ENCODE peak calls at places on chromosomes 11 and 22, in seven cellular contexts. One of them, this sample, is unnamed.

GRCh38 chr11:95325777-95326258 is 94.8 kb upstream of the SESN3 start:
- DNase-seq in cerebellum: no peak
- DNase-seq in body of pancreas: no peak
- DNase-seq in HT1080: no peak
- DNase-seq in activated T-cell treated with anti-CD3 and anti-CD28 coated beads for 4 hours: no peak
- DNase-seq in stimulated activated CD4-positive, alpha-beta T cell treated with anti-CD3 and anti-CD28 coated beads, Interleukin-2, amount 100 ng/mL, for 24 hours: no peak
- DNase-seq in Daoy: no peak
- DNase-seq in this sample: no peak

GRCh38 chr11:35474677-35475076 is 50.7 kb downstream of the PAMR1 start:
- DNase-seq in body of pancreas: no peak
- DNase-seq in activated T-cell treated with anti-CD3 and anti-CD28 coated beads for 4 hours: no peak
- DNase-seq in stimulated activated CD4-positive, alpha-beta T cell treated with anti-CD3 and anti-CD28 coated beads, Interleukin-2, amount 100 ng/mL, for 24 hours: no peak
- DNase-seq in Daoy: no peak
- DNase-seq in cerebellum: no peak
- DNase-seq in HT1080: no peak
- DNase-seq in this sample: no peak

GRCh38 chr22:24473278-24473677 is 21.9 kb upstream of the UPB1 start:
- DNase-seq in Daoy: no peak
- DNase-seq in cerebellum: no peak
- DNase-seq in body of pancreas: no peak
- DNase-seq in stimulated activated CD4-positive, alpha-beta T cell treated with anti-CD3 and anti-CD28 coated beads, Interleukin-2, amount 100 ng/mL, for 24 hours: no peak
- DNase-seq in activated T-cell treated with anti-CD3 and anti-CD28 coated beads for 4 hours: no peak
- DNase-seq in HT1080: no peak
- DNase-seq in this sample: no peak

GRCh38 chr11:8229299-8230177 is 34.1 kb downstream of the LMO1 start:
- DNase-seq in activated T-cell treated with anti-CD3 and anti-CD28 coated beads for 4 hours: no peak
- DNase-seq in HT1080: no peak
- DNase-seq in body of pancreas: peak
- DNase-seq in stimulated activated CD4-positive, alpha-beta T cell treated with anti-CD3 and anti-CD28 coated beads, Interleukin-2, amount 100 ng/mL, for 24 hours: no peak
- DNase-seq in cerebellum: peak
- DNase-seq in Daoy: peak
- DNase-seq in this sample: no peak

GRCh38 chr11:92224394-92225205 is at the start of gene FAT3:
- DNase-seq in stimulated activated CD4-positive, alpha-beta T cell treated with anti-CD3 and anti-CD28 coated beads, Interleukin-2, amount 100 ng/mL, for 24 hours: no peak
- DNase-seq in cerebellum: no peak
- DNase-seq in Daoy: peak
- DNase-seq in body of pancreas: peak
- DNase-seq in HT1080: peak
- DNase-seq in activated T-cell treated with anti-CD3 and anti-CD28 coated beads for 4 hours: no peak
- DNase-seq in this sample: no peak

GRCh38 chr22:22789922-22790845 is 97.4 kb upstream of the IGLL5 start:
- DNase-seq in cerebellum: no peak
- DNase-seq in activated T-cell treated with anti-CD3 and anti-CD28 coated beads for 4 hours: no peak
- DNase-seq in body of pancreas: no peak
- DNase-seq in HT1080: no peak
- DNase-seq in Daoy: no peak
- DNase-seq in stimulated activated CD4-positive, alpha-beta T cell treated with anti-CD3 and anti-CD28 coated beads, Interleukin-2, amount 100 ng/mL, for 24 hours: no peak
- DNase-seq in this sample: no peak

GRCh38 chr11:2346586-2347335 is 30.3 kb upstream of the CD81 start:
- DNase-seq in Daoy: no peak
- DNase-seq in body of pancreas: no peak
- DNase-seq in activated T-cell treated with anti-CD3 and anti-CD28 coated beads for 4 hours: no peak
- DNase-seq in HT1080: no peak
- DNase-seq in cerebellum: no peak
- DNase-seq in stimulated activated CD4-positive, alpha-beta T cell treated with anti-CD3 and anti-CD28 coated beads, Interleukin-2, amount 100 ng/mL, for 24 hours: no peak
- DNase-seq in this sample: no peak

GRCh38 chr22:27483095-27483798 is 318.3 kb downstream of the MN1 start:
- DNase-seq in body of pancreas: no peak
- DNase-seq in activated T-cell treated with anti-CD3 and anti-CD28 coated beads for 4 hours: no peak
- DNase-seq in HT1080: no peak
- DNase-seq in Daoy: no peak
- DNase-seq in stimulated activated CD4-positive, alpha-beta T cell treated with anti-CD3 and anti-CD28 coated beads, Interleukin-2, amount 100 ng/mL, for 24 hours: no peak
- DNase-seq in cerebellum: no peak
- DNase-seq in this sample: no peak

GRCh38 chr22:19457828-19458428 is 10.4 kb upstream of the C22orf39 start:
- DNase-seq in HT1080: no peak
- DNase-seq in activated T-cell treated with anti-CD3 and anti-CD28 coated beads for 4 hours: no peak
- DNase-seq in cerebellum: no peak
- DNase-seq in body of pancreas: no peak
- DNase-seq in stimulated activated CD4-positive, alpha-beta T cell treated with anti-CD3 and anti-CD28 coated beads, Interleukin-2, amount 100 ng/mL, for 24 hours: no peak
- DNase-seq in Daoy: no peak
- DNase-seq in this sample: no peak

GRCh38 chr11:5703741-5704536 is 14.3 kb downstream of the TRIM22 start:
- DNase-seq in cerebellum: no peak
- DNase-seq in stimulated activated CD4-positive, alpha-beta T cell treated with anti-CD3 and anti-CD28 coated beads, Interleukin-2, amount 100 ng/mL, for 24 hours: no peak
- DNase-seq in Daoy: no peak
- DNase-seq in activated T-cell treated with anti-CD3 and anti-CD28 coated beads for 4 hours: no peak
- DNase-seq in body of pancreas: no peak
- DNase-seq in HT1080: no peak
- DNase-seq in this sample: no peak

GRCh38 chr11:132349806-132350733 is 979.7 kb downstream of the NTM start:
- DNase-seq in stimulated activated CD4-positive, alpha-beta T cell treated with anti-CD3 and anti-CD28 coated beads, Interleukin-2, amount 100 ng/mL, for 24 hours: no peak
- DNase-seq in body of pancreas: no peak
- DNase-seq in Daoy: peak
- DNase-seq in cerebellum: no peak
- DNase-seq in HT1080: peak
- DNase-seq in activated T-cell treated with anti-CD3 and anti-CD28 coated beads for 4 hours: no peak
- DNase-seq in this sample: no peak

GRCh38 chr22:29954203-29954855 is 71.4 kb downstream of the MTMR3 start:
- DNase-seq in activated T-cell treated with anti-CD3 and anti-CD28 coated beads for 4 hours: no peak
- DNase-seq in HT1080: no peak
- DNase-seq in cerebellum: no peak
- DNase-seq in body of pancreas: no peak
- DNase-seq in Daoy: peak
- DNase-seq in stimulated activated CD4-positive, alpha-beta T cell treated with anti-CD3 and anti-CD28 coated beads, Interleukin-2, amount 100 ng/mL, for 24 hours: no peak
- DNase-seq in this sample: no peak

GRCh38 chr11:32658639-32659406 is 75.2 kb downstream of the EIF3M start:
- DNase-seq in body of pancreas: no peak
- DNase-seq in activated T-cell treated with anti-CD3 and anti-CD28 coated beads for 4 hours: no peak
- DNase-seq in HT1080: peak
- DNase-seq in Daoy: peak
- DNase-seq in cerebellum: no peak
- DNase-seq in stimulated activated CD4-positive, alpha-beta T cell treated with anti-CD3 and anti-CD28 coated beads, Interleukin-2, amount 100 ng/mL, for 24 hours: no peak
- DNase-seq in this sample: peak

GRCh38 chr11:87239001-87239400 is 201.3 kb downstream of the TMEM135 start:
- DNase-seq in activated T-cell treated with anti-CD3 and anti-CD28 coated beads for 4 hours: no peak
- DNase-seq in Daoy: no peak
- DNase-seq in stimulated activated CD4-positive, alpha-beta T cell treated with anti-CD3 and anti-CD28 coated beads, Interleukin-2, amount 100 ng/mL, for 24 hours: no peak
- DNase-seq in cerebellum: no peak
- DNase-seq in HT1080: no peak
- DNase-seq in body of pancreas: no peak
- DNase-seq in this sample: no peak

GRCh38 chr11:2314525-2315394 is 12.9 kb downstream of the TSPAN32 start:
- DNase-seq in cerebellum: peak
- DNase-seq in HT1080: no peak
- DNase-seq in stimulated activated CD4-positive, alpha-beta T cell treated with anti-CD3 and anti-CD28 coated beads, Interleukin-2, amount 100 ng/mL, for 24 hours: no peak
- DNase-seq in activated T-cell treated with anti-CD3 and anti-CD28 coated beads for 4 hours: no peak
- DNase-seq in Daoy: peak
- DNase-seq in body of pancreas: peak
- DNase-seq in this sample: no peak

GRCh38 chr22:46574993-46575914 is 37.8 kb upstream of the CELSR1 start:
- DNase-seq in cerebellum: no peak
- DNase-seq in stimulated activated CD4-positive, alpha-beta T cell treated with anti-CD3 and anti-CD28 coated beads, Interleukin-2, amount 100 ng/mL, for 24 hours: no peak
- DNase-seq in Daoy: peak
- DNase-seq in activated T-cell treated with anti-CD3 and anti-CD28 coated beads for 4 hours: no peak
- DNase-seq in HT1080: peak
- DNase-seq in body of pancreas: peak
- DNase-seq in this sample: no peak

GRCh38 chr11:125359130-125359529 is 136.9 kb downstream of the FEZ1 start:
- DNase-seq in activated T-cell treated with anti-CD3 and anti-CD28 coated beads for 4 hours: no peak
- DNase-seq in Daoy: no peak
- DNase-seq in stimulated activated CD4-positive, alpha-beta T cell treated with anti-CD3 and anti-CD28 coated beads, Interleukin-2, amount 100 ng/mL, for 24 hours: no peak
- DNase-seq in HT1080: no peak
- DNase-seq in body of pancreas: no peak
- DNase-seq in cerebellum: no peak
- DNase-seq in this sample: no peak

GRCh38 chr11:17602105-17603001 is 55.3 kb downstream of the OTOG start:
- DNase-seq in stimulated activated CD4-positive, alpha-beta T cell treated with anti-CD3 and anti-CD28 coated beads, Interleukin-2, amount 100 ng/mL, for 24 hours: peak
- DNase-seq in cerebellum: no peak
- DNase-seq in HT1080: no peak
- DNase-seq in Daoy: no peak
- DNase-seq in activated T-cell treated with anti-CD3 and anti-CD28 coated beads for 4 hours: no peak
- DNase-seq in body of pancreas: no peak
- DNase-seq in this sample: no peak

GRCh38 chr11:64777449-64778222 is 706 bp downstream of the SF1 start:
- DNase-seq in body of pancreas: peak
- DNase-seq in activated T-cell treated with anti-CD3 and anti-CD28 coated beads for 4 hours: peak
- DNase-seq in Daoy: peak
- DNase-seq in stimulated activated CD4-positive, alpha-beta T cell treated with anti-CD3 and anti-CD28 coated beads, Interleukin-2, amount 100 ng/mL, for 24 hours: peak
- DNase-seq in HT1080: peak
- DNase-seq in cerebellum: peak
- DNase-seq in this sample: peak

GRCh38 chr11:66408488-66409214 is 12.2 kb upstream of the NPAS4 start:
- DNase-seq in stimulated activated CD4-positive, alpha-beta T cell treated with anti-CD3 and anti-CD28 coated beads, Interleukin-2, amount 100 ng/mL, for 24 hours: peak
- DNase-seq in cerebellum: peak
- DNase-seq in body of pancreas: peak
- DNase-seq in Daoy: peak
- DNase-seq in activated T-cell treated with anti-CD3 and anti-CD28 coated beads for 4 hours: peak
- DNase-seq in HT1080: peak
- DNase-seq in this sample: peak

GRCh38 chr11:125542709-125543108 is 26.6 kb upstream of the EI24 start:
- DNase-seq in activated T-cell treated with anti-CD3 and anti-CD28 coated beads for 4 hours: no peak
- DNase-seq in Daoy: no peak
- DNase-seq in stimulated activated CD4-positive, alpha-beta T cell treated with anti-CD3 and anti-CD28 coated beads, Interleukin-2, amount 100 ng/mL, for 24 hours: no peak
- DNase-seq in HT1080: no peak
- DNase-seq in body of pancreas: no peak
- DNase-seq in cerebellum: no peak
- DNase-seq in this sample: no peak

GRCh38 chr11:16807306-16807705 is 68.9 kb downstream of the C11orf58 start:
- DNase-seq in Daoy: no peak
- DNase-seq in stimulated activated CD4-positive, alpha-beta T cell treated with anti-CD3 and anti-CD28 coated beads, Interleukin-2, amount 100 ng/mL, for 24 hours: no peak
- DNase-seq in body of pancreas: peak
- DNase-seq in HT1080: no peak
- DNase-seq in activated T-cell treated with anti-CD3 and anti-CD28 coated beads for 4 hours: no peak
- DNase-seq in cerebellum: no peak
- DNase-seq in this sample: no peak

GRCh38 chr11:128302425-128303186 is 284.8 kb downstream of the ETS1 start:
- DNase-seq in stimulated activated CD4-positive, alpha-beta T cell treated with anti-CD3 and anti-CD28 coated beads, Interleukin-2, amount 100 ng/mL, for 24 hours: peak
- DNase-seq in Daoy: no peak
- DNase-seq in HT1080: no peak
- DNase-seq in body of pancreas: peak
- DNase-seq in cerebellum: no peak
- DNase-seq in activated T-cell treated with anti-CD3 and anti-CD28 coated beads for 4 hours: no peak
- DNase-seq in this sample: no peak

GRCh38 chr11:3198815-3199214 is 19.8 kb downstream of the MRGPRG start:
- DNase-seq in activated T-cell treated with anti-CD3 and anti-CD28 coated beads for 4 hours: no peak
- DNase-seq in Daoy: no peak
- DNase-seq in body of pancreas: no peak
- DNase-seq in HT1080: no peak
- DNase-seq in stimulated activated CD4-positive, alpha-beta T cell treated with anti-CD3 and anti-CD28 coated beads, Interleukin-2, amount 100 ng/mL, for 24 hours: no peak
- DNase-seq in cerebellum: no peak
- DNase-seq in this sample: no peak